ENCODE peak calls at places on chromosome 3, in seven cellular contexts. One of them, this sample, is unnamed.

GRCh38 chr3:132284756-132285619 is 32.2 kb upstream of the ACP3 start:
- DNase-seq in transverse colon: no peak
- DNase-seq in testis: peak; percentile 56
- DNase-seq in pancreas: no peak
- DNase-seq in dorsolateral prefrontal cortex: no peak
- DNase-seq in upper lobe of right lung: peak; percentile 69
- DNase-seq in psoas muscle: no peak
- DNase-seq in this sample: peak; percentile 8

GRCh38 chr3:153313307-153313945 is 151.4 kb downstream of the RAP2B start:
- DNase-seq in pancreas: no peak
- DNase-seq in testis: no peak
- DNase-seq in psoas muscle: no peak
- DNase-seq in dorsolateral prefrontal cortex: no peak
- DNase-seq in upper lobe of right lung: no peak
- DNase-seq in transverse colon: no peak
- DNase-seq in this sample: no peak

GRCh38 chr3:71415708-71416108 is 167.8 kb downstream of the FOXP1 start:
- DNase-seq in transverse colon: no peak
- DNase-seq in pancreas: no peak
- DNase-seq in psoas muscle: no peak
- DNase-seq in dorsolateral prefrontal cortex: no peak
- DNase-seq in upper lobe of right lung: no peak
- DNase-seq in testis: no peak
- DNase-seq in this sample: no peak

GRCh38 chr3:158522737-158523136 is 48.3 kb upstream of the MLF1 start:
- DNase-seq in upper lobe of right lung: no peak
- DNase-seq in dorsolateral prefrontal cortex: no peak
- DNase-seq in pancreas: no peak
- DNase-seq in transverse colon: no peak
- DNase-seq in testis: no peak
- DNase-seq in psoas muscle: no peak
- DNase-seq in this sample: no peak

GRCh38 chr3:67437789-67438188 is 216.6 kb downstream of the SUCLG2 start:
- DNase-seq in testis: no peak
- DNase-seq in psoas muscle: no peak
- DNase-seq in upper lobe of right lung: no peak
- DNase-seq in dorsolateral prefrontal cortex: no peak
- DNase-seq in transverse colon: no peak
- DNase-seq in pancreas: no peak
- DNase-seq in this sample: no peak

GRCh38 chr3:78972617-78973301 is 795.0 kb downstream of the ROBO1 start:
- DNase-seq in psoas muscle: no peak
- DNase-seq in pancreas: no peak
- DNase-seq in dorsolateral prefrontal cortex: no peak
- DNase-seq in upper lobe of right lung: no peak
- DNase-seq in testis: no peak
- DNase-seq in transverse colon: no peak
- DNase-seq in this sample: no peak

GRCh38 chr3:45387636-45388348 is 584 bp upstream of the LARS2 start:
- DNase-seq in dorsolateral prefrontal cortex: no peak
- DNase-seq in testis: no peak
- DNase-seq in psoas muscle: no peak
- DNase-seq in pancreas: no peak
- DNase-seq in transverse colon: peak; percentile 15
- DNase-seq in upper lobe of right lung: no peak
- DNase-seq in this sample: peak; percentile 20

GRCh38 chr3:94162700-94163099 is 99.8 kb downstream of the NSUN3 start:
- DNase-seq in transverse colon: no peak
- DNase-seq in testis: no peak
- DNase-seq in upper lobe of right lung: no peak
- DNase-seq in dorsolateral prefrontal cortex: no peak
- DNase-seq in pancreas: no peak
- DNase-seq in psoas muscle: no peak
- DNase-seq in this sample: no peak

GRCh38 chr3:20935791-20936190 is 749.8 kb upstream of the SGO1 start:
- DNase-seq in transverse colon: no peak
- DNase-seq in pancreas: no peak
- DNase-seq in testis: no peak
- DNase-seq in upper lobe of right lung: no peak
- DNase-seq in dorsolateral prefrontal cortex: no peak
- DNase-seq in psoas muscle: no peak
- DNase-seq in this sample: no peak

GRCh38 chr3:107985496-107985895 is 105.3 kb downstream of the CD47 start:
- DNase-seq in psoas muscle: no peak
- DNase-seq in upper lobe of right lung: no peak
- DNase-seq in pancreas: no peak
- DNase-seq in dorsolateral prefrontal cortex: no peak
- DNase-seq in transverse colon: no peak
- DNase-seq in testis: no peak
- DNase-seq in this sample: no peak

GRCh38 chr3:122992628-122993570 is 34.7 kb downstream of the SEMA5B start:
- DNase-seq in pancreas: no peak
- DNase-seq in transverse colon: no peak
- DNase-seq in testis: no peak
- DNase-seq in dorsolateral prefrontal cortex: peak; percentile 50
- DNase-seq in upper lobe of right lung: no peak
- DNase-seq in psoas muscle: peak; percentile 70
- DNase-seq in this sample: peak; percentile 46

GRCh38 chr3:39102504-39103323 is 4.7 kb downstream of the GORASP1 start:
- DNase-seq in dorsolateral prefrontal cortex: no peak
- DNase-seq in testis: no peak
- DNase-seq in pancreas: no peak
- DNase-seq in transverse colon: no peak
- DNase-seq in psoas muscle: no peak
- DNase-seq in upper lobe of right lung: no peak
- DNase-seq in this sample: no peak

GRCh38 chr3:150319900-150320299 is 88.2 kb upstream of the TSC22D2 start:
- DNase-seq in upper lobe of right lung: no peak
- DNase-seq in psoas muscle: no peak
- DNase-seq in pancreas: no peak
- DNase-seq in testis: no peak
- DNase-seq in transverse colon: no peak
- DNase-seq in dorsolateral prefrontal cortex: no peak
- DNase-seq in this sample: peak; percentile 55

DNA sequence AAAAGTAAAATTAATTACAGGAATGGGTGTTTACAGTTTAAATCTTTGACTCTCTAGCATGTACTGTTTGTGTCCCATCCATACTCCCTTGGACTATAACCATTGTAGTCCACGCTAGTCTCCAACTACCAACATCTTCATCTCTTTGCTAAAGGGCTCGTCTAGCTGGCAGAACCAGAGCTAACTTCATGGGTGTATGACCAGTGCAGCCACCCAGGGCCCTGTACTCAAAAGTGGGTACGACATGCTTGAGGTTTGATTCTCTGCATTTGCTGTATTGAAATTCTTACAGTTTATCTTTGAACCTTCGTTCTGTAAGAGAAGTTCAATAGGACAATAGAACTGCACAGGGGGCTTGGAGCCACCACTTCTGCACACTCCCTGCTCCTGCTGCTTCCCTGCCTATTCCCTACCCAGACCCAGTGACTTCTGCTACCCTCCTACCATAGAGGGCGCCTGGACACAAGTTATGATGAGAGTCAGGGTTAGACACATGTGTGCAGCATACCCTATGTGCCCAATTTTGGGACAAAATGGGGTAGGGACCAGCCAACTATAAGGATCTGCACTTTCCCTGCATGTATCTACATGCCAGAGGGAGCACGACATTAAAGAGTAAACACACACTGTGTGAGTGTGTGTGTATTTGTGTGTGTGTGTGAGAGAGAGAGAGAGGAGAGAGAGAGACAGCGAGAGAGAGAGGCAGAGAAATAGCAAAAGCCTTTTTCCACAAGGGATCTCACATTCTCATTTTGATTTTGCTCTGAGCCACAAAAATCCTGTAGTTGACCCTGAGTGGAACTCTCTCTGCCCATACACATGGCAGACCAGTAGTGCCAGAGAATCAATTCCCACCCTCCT is 59.0 kb upstream of the NECTIN3 start:
- DNase-seq in dorsolateral prefrontal cortex: no peak
- DNase-seq in psoas muscle: no peak
- DNase-seq in testis: no peak
- DNase-seq in transverse colon: no peak
- DNase-seq in upper lobe of right lung: no peak
- DNase-seq in pancreas: no peak
- DNase-seq in this sample: peak; percentile 64
- TF ChIP-seq CTCF in dorsolateral prefrontal cortex: no peak
- TF ChIP-seq CTCF in psoas muscle: no peak
- TF ChIP-seq CTCF in testis: no peak
- TF ChIP-seq CTCF in transverse colon: no peak
- TF ChIP-seq CTCF in upper lobe of right lung: peak; percentile 24
- TF ChIP-seq CTCF in pancreas: no peak
- TF ChIP-seq CTCF in this sample: peak; percentile 72

DNA sequence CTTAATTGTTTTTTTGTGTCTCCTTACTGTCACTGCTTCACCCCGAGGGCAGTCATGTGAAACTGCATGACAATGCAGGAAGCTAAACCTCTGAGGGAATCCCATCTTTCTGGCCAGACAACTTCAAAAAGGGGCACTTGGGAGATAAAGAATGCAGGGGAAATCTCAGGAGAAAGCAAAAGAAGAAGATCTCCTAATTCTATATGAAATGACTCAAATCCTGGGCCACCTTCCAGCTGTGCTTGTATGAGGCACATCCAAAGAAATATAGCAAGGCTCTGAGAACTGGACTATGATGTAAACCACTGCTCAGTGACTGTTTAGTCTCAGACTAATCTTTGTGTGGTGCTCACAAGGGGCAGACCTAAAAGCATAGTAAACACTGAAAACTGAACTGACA is 22.6 kb upstream of the UMPS start:
- DNase-seq in transverse colon: no peak
- DNase-seq in testis: no peak
- DNase-seq in dorsolateral prefrontal cortex: no peak
- DNase-seq in psoas muscle: no peak
- DNase-seq in pancreas: no peak
- DNase-seq in upper lobe of right lung: no peak
- DNase-seq in this sample: no peak
- H3K4me3 ChIP-seq in transverse colon: no peak overlapping the region
- H3K4me3 ChIP-seq in testis: no peak overlapping the region
- H3K4me3 ChIP-seq in dorsolateral prefrontal cortex: no peak overlapping the region
- H3K4me3 ChIP-seq in psoas muscle: no peak overlapping the region
- H3K4me3 ChIP-seq in pancreas: no peak overlapping the region
- H3K4me3 ChIP-seq in upper lobe of right lung: no peak overlapping the region
- H3K4me3 ChIP-seq in this sample: no peak overlapping the region

GRCh38 chr3:190339130-190339529 is 16.9 kb upstream of the CLDN1 start:
- DNase-seq in upper lobe of right lung: no peak
- DNase-seq in dorsolateral prefrontal cortex: no peak
- DNase-seq in testis: no peak
- DNase-seq in transverse colon: no peak
- DNase-seq in psoas muscle: no peak
- DNase-seq in pancreas: no peak
- DNase-seq in this sample: no peak

GRCh38 chr3:190340071-190340470 is 17.8 kb upstream of the CLDN1 start:
- DNase-seq in psoas muscle: no peak
- DNase-seq in upper lobe of right lung: no peak
- DNase-seq in testis: no peak
- DNase-seq in transverse colon: no peak
- DNase-seq in pancreas: no peak
- DNase-seq in dorsolateral prefrontal cortex: no peak
- DNase-seq in this sample: no peak

GRCh38 chr3:190333961-190334360 is 11.7 kb upstream of the CLDN1 start:
- DNase-seq in psoas muscle: no peak
- DNase-seq in dorsolateral prefrontal cortex: no peak
- DNase-seq in transverse colon: no peak
- DNase-seq in testis: no peak
- DNase-seq in pancreas: no peak
- DNase-seq in upper lobe of right lung: no peak
- DNase-seq in this sample: no peak

GRCh38 chr3:190336516-190337189 is 14.4 kb upstream of the CLDN1 start:
- DNase-seq in upper lobe of right lung: no peak
- DNase-seq in pancreas: no peak
- DNase-seq in psoas muscle: no peak
- DNase-seq in dorsolateral prefrontal cortex: no peak
- DNase-seq in testis: peak; percentile 26
- DNase-seq in transverse colon: no peak
- DNase-seq in this sample: no peak

DNA sequence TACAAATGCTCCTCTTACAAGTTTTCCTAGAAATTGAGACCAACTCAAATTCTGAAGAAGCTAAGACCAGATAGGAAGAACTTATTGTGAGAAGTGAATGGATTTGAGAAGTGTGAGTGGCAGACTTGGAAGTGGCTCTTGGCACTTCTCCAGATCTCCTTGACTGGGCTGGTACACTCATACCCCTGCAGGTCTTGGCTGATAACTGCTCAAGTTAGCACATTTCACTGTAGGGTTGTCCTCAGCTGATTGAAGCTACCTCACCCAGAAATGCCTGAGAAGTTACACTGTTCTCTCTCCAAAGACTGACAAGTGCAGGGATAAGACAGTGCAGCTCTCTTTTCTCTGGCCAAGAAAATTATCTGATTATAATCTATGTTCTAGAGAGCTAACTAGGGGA is 16.5 kb upstream of the CLDN1 start:
- DNase-seq in pancreas: no peak
- DNase-seq in dorsolateral prefrontal cortex: no peak
- DNase-seq in upper lobe of right lung: no peak
- DNase-seq in psoas muscle: no peak
- DNase-seq in testis: no peak
- DNase-seq in transverse colon: no peak
- DNase-seq in this sample: no peak
- H3K27ac ChIP-seq in pancreas: no peak overlapping the region
- H3K27ac ChIP-seq in dorsolateral prefrontal cortex: no peak overlapping the region
- H3K27ac ChIP-seq in upper lobe of right lung: no peak overlapping the region
- H3K27ac ChIP-seq in psoas muscle: no peak overlapping the region
- H3K27ac ChIP-seq in testis: no peak overlapping the region
- H3K27ac ChIP-seq in transverse colon: no peak overlapping the region
- H3K27ac ChIP-seq in this sample: no peak overlapping the region

GRCh38 chr3:64223809-64224570 is 1.3 kb downstream of the PRICKLE2 start:
- DNase-seq in psoas muscle: no peak
- DNase-seq in testis: peak; percentile 34
- DNase-seq in transverse colon: no peak
- DNase-seq in dorsolateral prefrontal cortex: peak; percentile 72
- DNase-seq in upper lobe of right lung: no peak
- DNase-seq in pancreas: no peak
- DNase-seq in this sample: peak; percentile 39
- TF ChIP-seq CTCF in psoas muscle: no peak
- TF ChIP-seq CTCF in testis: no peak
- TF ChIP-seq CTCF in transverse colon: no peak
- TF ChIP-seq CTCF in dorsolateral prefrontal cortex: peak; percentile 27
- TF ChIP-seq CTCF in upper lobe of right lung: no peak
- TF ChIP-seq CTCF in pancreas: no peak
- TF ChIP-seq CTCF in this sample: no peak

GRCh38 chr3:13822042-13822441 is 57.8 kb downstream of the WNT7A start:
- DNase-seq in pancreas: no peak
- DNase-seq in transverse colon: no peak
- DNase-seq in psoas muscle: no peak
- DNase-seq in dorsolateral prefrontal cortex: no peak
- DNase-seq in upper lobe of right lung: peak; percentile 11
- DNase-seq in testis: no peak
- DNase-seq in this sample: no peak

GRCh38 chr3:13823186-13823585 is 56.7 kb downstream of the WNT7A start:
- DNase-seq in upper lobe of right lung: no peak
- DNase-seq in dorsolateral prefrontal cortex: no peak
- DNase-seq in testis: no peak
- DNase-seq in pancreas: no peak
- DNase-seq in psoas muscle: no peak
- DNase-seq in transverse colon: no peak
- DNase-seq in this sample: no peak

GRCh38 chr3:13823692-13824091 is 56.2 kb downstream of the WNT7A start:
- DNase-seq in transverse colon: no peak
- DNase-seq in pancreas: no peak
- DNase-seq in testis: no peak
- DNase-seq in dorsolateral prefrontal cortex: no peak
- DNase-seq in upper lobe of right lung: peak; percentile 7
- DNase-seq in psoas muscle: no peak
- DNase-seq in this sample: no peak

GRCh38 chr3:13818919-13819318 is 61.0 kb downstream of the WNT7A start:
- DNase-seq in upper lobe of right lung: peak; percentile 60
- DNase-seq in dorsolateral prefrontal cortex: no peak
- DNase-seq in transverse colon: no peak
- DNase-seq in testis: peak; percentile 24
- DNase-seq in psoas muscle: no peak
- DNase-seq in pancreas: no peak
- DNase-seq in this sample: no peak

GRCh38 chr3:13821156-13821555 is 58.7 kb downstream of the WNT7A start:
- DNase-seq in upper lobe of right lung: no peak
- DNase-seq in testis: no peak
- DNase-seq in psoas muscle: no peak
- DNase-seq in dorsolateral prefrontal cortex: no peak
- DNase-seq in pancreas: no peak
- DNase-seq in transverse colon: no peak
- DNase-seq in this sample: no peak
- H3K4me3 ChIP-seq in upper lobe of right lung: no peak overlapping the region
- H3K4me3 ChIP-seq in testis: no peak overlapping the region
- H3K4me3 ChIP-seq in psoas muscle: no peak overlapping the region
- H3K4me3 ChIP-seq in dorsolateral prefrontal cortex: no peak overlapping the region
- H3K4me3 ChIP-seq in pancreas: no peak overlapping the region
- H3K4me3 ChIP-seq in transverse colon: no peak overlapping the region
- H3K4me3 ChIP-seq in this sample: no peak overlapping the region